ENCODE peak calls at places on chromosome 13, in four cellular contexts. B is HS-5, O is smooth muscle cell of the brain vasculature, E is DMS153. C is an unnamed sample.

GRCh38 chr13:107351305-107351704 is 783.4 kb upstream of the ARGLU1 start:
- DNase-seq in B (no peak), O (no peak), E (no peak), C (no peak)

GRCh38 chr13:114226699-114227323 is 7.9 kb upstream of the CDC16 start:
- DNase-seq in B (peak), O (peak), E (peak), C (peak)

GRCh38 chr13:66154354-66154753 is 1075.8 kb downstream of the PCDH9 start:
- DNase-seq in B (no peak), O (no peak), E (no peak), C (no peak)

GRCh38 chr13:113951246-113951999 is 22.5 kb downstream of the C13orf46 start:
- DNase-seq in B (no peak), O (peak), E (peak), C (peak)

GRCh38 chr13:102917019-102917418 is 71.2 kb downstream of the ERCC5 start:
- DNase-seq in B (no peak), O (no peak), E (no peak), C (no peak)

GRCh38 chr13:104318121-104318520 is 1251.9 kb upstream of the SLC10A2 start:
- DNase-seq in B (no peak), O (peak), E (no peak), C (no peak)

GRCh38 chr13:46006688-46007452 is 45.7 kb downstream of the ZC3H13 start:
- DNase-seq in B (no peak), O (no peak), E (no peak), C (no peak)

GRCh38 chr13:111131610-111132009 is 16.5 kb downstream of the ARHGEF7 start:
- DNase-seq in B (no peak), O (no peak), E (no peak), C (no peak)

GRCh38 chr13:78680064-78680463 is 21.1 kb upstream of the OBI1 start:
- DNase-seq in B (no peak), O (no peak), E (no peak), C (no peak)

GRCh38 chr13:46369506-46370268 is 17.4 kb downstream of the RUBCNL start:
- DNase-seq in B (no peak), O (peak), E (no peak), C (no peak)

GRCh38 chr13:80196756-80197155 is 144.2 kb downstream of the SPRY2 start:
- DNase-seq in B (no peak), O (no peak), E (no peak), C (no peak)

GRCh38 chr13:50712882-50713281 is 130.6 kb downstream of the DLEU7 start:
- DNase-seq in B (no peak), O (no peak), E (no peak), C (no peak)

GRCh38 chr13:35210234-35210633 is 266.3 kb downstream of the MAB21L1 start:
- DNase-seq in B (no peak), O (no peak), E (no peak), C (no peak)

GRCh38 chr13:97502192-97502591 is 68.2 kb downstream of the RAP2A start:
- DNase-seq in B (no peak), O (no peak), E (no peak), C (no peak)

GRCh38 chr13:70541451-70541850 is 433.2 kb upstream of the KLHL1 start:
- DNase-seq in B (no peak), O (no peak), E (no peak), C (no peak)

GRCh38 chr13:114282143-114282685 is 813 bp downstream of the UPF3A start:
- DNase-seq in B (no peak), O (peak), E (no peak), C (peak)

GRCh38 chr13:99123101-99124045 is 77.3 kb upstream of the UBAC2 start:
- DNase-seq in B (peak), O (no peak), E (no peak), C (no peak)

GRCh38 chr13:45662122-45662521 is 40.0 kb upstream of the CBY2 start:
- DNase-seq in B (no peak), O (no peak), E (no peak), C (no peak)

GRCh38 chr13:107322228-107322627 is 754.3 kb upstream of the ARGLU1 start:
- DNase-seq in B (no peak), O (no peak), E (peak), C (no peak)

GRCh38 chr13:78586706-78587105 is 16.6 kb downstream of the POU4F1 start:
- DNase-seq in B (no peak), O (no peak), E (no peak), C (no peak)

GRCh38 chr13:50191004-50191403 is 175.8 kb downstream of the KCNRG start:
- DNase-seq in B (no peak), O (no peak), E (no peak), C (no peak)

GRCh38 chr13:114002009-114002544 is 28.2 kb upstream of the C13orf46 start:
- DNase-seq in B (no peak), O (no peak), E (no peak), C (no peak)

GRCh38 chr13:94583926-94584325 is 12.0 kb downstream of the TGDS start:
- DNase-seq in B (no peak), O (no peak), E (no peak), C (no peak)

GRCh38 chr13:26538363-26539317 is 18.8 kb upstream of the WASF3 start:
- DNase-seq in B (no peak), O (no peak), E (peak), C (no peak)

GRCh38 chr13:81048026-81048461 is 707.1 kb upstream of the SPRY2 start:
- DNase-seq in B (no peak), O (no peak), E (no peak), C (no peak)

GRCh38 chr13:40492511-40492910 is 173.9 kb downstream of the FOXO1 start:
- DNase-seq in B (no peak), O (no peak), E (no peak), C (no peak)

GRCh38 chr13:46992383-46992952 is 95.6 kb upstream of the HTR2A start:
- DNase-seq in B (no peak), O (no peak), E (no peak), C (no peak)

GRCh38 chr13:51728972-51729371 is 75.0 kb downstream of the DHRS12 start:
- DNase-seq in B (no peak), O (no peak), E (no peak), C (no peak)

GRCh38 chr13:98173431-98173921 is 3.6 kb downstream of the RNF113B start:
- DNase-seq in B (peak), O (peak), E (no peak), C (no peak)

GRCh38 chr13:48660356-48661076 is 6.8 kb downstream of the CYSLTR2 start:
- DNase-seq in B (no peak), O (no peak), E (no peak), C (no peak)

GRCh38 chr13:34701919-34702318 is 240.2 kb upstream of the NBEA start:
- DNase-seq in B (no peak), O (no peak), E (no peak), C (no peak)

GRCh38 chr13:78409172-78409571 is 194.2 kb downstream of the POU4F1 start:
- DNase-seq in B (no peak), O (no peak), E (no peak), C (no peak)

GRCh38 chr13:77002590-77003190 is 10.8 kb downstream of the CLN5 start:
- DNase-seq in B (no peak), O (no peak), E (no peak), C (no peak)

GRCh38 chr13:108961542-108962125 is 332.2 kb downstream of the MYO16 start:
- DNase-seq in B (no peak), O (no peak), E (peak), C (no peak)

GRCh38 chr13:41960195-41960699 is 662 bp downstream of the VWA8 start:
- DNase-seq in B (no peak), O (no peak), E (no peak), C (peak)

GRCh38 chr13:78596701-78597550 is 6.4 kb downstream of the POU4F1 start:
- DNase-seq in B (no peak), O (no peak), E (no peak), C (no peak)

GRCh38 chr13:50611117-50611781 is 232.2 kb downstream of the DLEU7 start:
- DNase-seq in B (no peak), O (no peak), E (no peak), C (no peak)

C was measured in GM12892.